ENCODE peak calls at places on chromosomes 6 and 20, in seven cellular contexts. L, A, V, T, C, W and G are unnamed samples.

GRCh38 chr6:154509421-154510143 is 903 bp downstream of the CNKSR3 start:
- DNase-seq in C (peak), A (peak), W (peak), V (peak), L (no peak), T (no peak), G (no peak)

GRCh38 chr6:27814665-27815424 is 97.4 kb downstream of the OR2B2 start:
- DNase-seq in T (peak), W (peak), A (peak), L (peak), V (peak), C (no peak), G (no peak)

GRCh38 chr6:138162104-138162946 is 586 bp downstream of the ARFGEF3 start:
- DNase-seq in V (peak), W (peak), C (no peak), T (no peak), L (no peak), A (no peak), G (peak)

GRCh38 chr6:113713665-113714064 is 143.5 kb upstream of the MARCKS start:
- DNase-seq in T (no peak), W (no peak), V (no peak), L (no peak), C (no peak), A (no peak), G (no peak)

GRCh38 chr20:36360429-36360828 is 54.3 kb downstream of the DLGAP4 start:
- DNase-seq in C (no peak), T (no peak), W (no peak), V (no peak), L (no peak), A (no peak), G (no peak)

GRCh38 chr6:33313105-33313708 is 671 bp downstream of the TAPBP start:
- DNase-seq in C (peak), L (no peak), T (no peak), W (peak), V (peak), A (no peak), G (peak)

GRCh38 chr20:25309395-25310267 is 61.7 kb downstream of the PYGB start:
- DNase-seq in A (peak), T (no peak), W (no peak), V (peak), C (peak), L (peak), G (no peak)

GRCh38 chr6:36426622-36427021 is 16.0 kb downstream of the PXT1 start:
- DNase-seq in L (no peak), T (no peak), C (no peak), V (no peak), A (peak), W (no peak), G (no peak)

GRCh38 chr20:53743607-53744260 is 150.1 kb upstream of the ZNF217 start:
- DNase-seq in L (no peak), V (no peak), W (no peak), A (no peak), C (no peak), T (no peak), G (peak)

GRCh38 chr6:170125447-170126300 is 165.2 kb downstream of the DLL1 start:
- DNase-seq in V (peak), A (no peak), L (no peak), T (no peak), C (no peak), W (peak), G (no peak)

GRCh38 chr20:46715292-46715756 is 5.9 kb downstream of the SLC2A10 start:
- DNase-seq in A (no peak), V (no peak), L (no peak), C (no peak), W (no peak), T (no peak), G (peak)

GRCh38 chr6:106527979-106528378 is 101.3 kb downstream of the RTN4IP1 start:
- DNase-seq in T (no peak), W (no peak), L (peak), A (no peak), C (no peak), V (no peak), G (no peak)

GRCh38 chr20:52340036-52340634 is 148.6 kb upstream of the ZFP64 start:
- DNase-seq in T (no peak), L (no peak), A (peak), C (peak), V (no peak), W (no peak), G (peak)

GRCh38 chr6:151276112-151276745 is 36.5 kb downstream of the AKAP12 start:
- DNase-seq in C (no peak), A (no peak), L (no peak), V (peak), T (no peak), W (no peak), G (no peak)

GRCh38 chr6:165605901-165606739 is 56.9 kb downstream of the PDE10A start:
- DNase-seq in V (no peak), A (no peak), T (no peak), W (no peak), L (no peak), C (no peak), G (no peak)

GRCh38 chr6:27213544-27214125 is 33.9 kb upstream of the PRSS16 start:
- DNase-seq in A (no peak), L (no peak), T (no peak), V (no peak), C (peak), W (peak), G (no peak)

GRCh38 chr6:3522561-3523287 is 65.9 kb upstream of the SLC22A23 start:
- DNase-seq in L (no peak), T (no peak), C (no peak), V (no peak), A (no peak), W (no peak), G (no peak)

GRCh38 chr6:10373642-10374359 is 41.1 kb downstream of the TFAP2A start:
- DNase-seq in C (no peak), T (no peak), L (no peak), A (peak), V (no peak), W (no peak), G (no peak)

GRCh38 chr6:116329156-116329555 is 41.6 kb upstream of the DSE start:
- DNase-seq in V (no peak), C (no peak), L (no peak), A (no peak), W (no peak), T (no peak), G (no peak)

GRCh38 chr20:2236266-2236665 is 59.5 kb upstream of the TGM3 start:
- DNase-seq in T (no peak), W (no peak), C (peak), V (no peak), A (no peak), L (no peak), G (no peak)

GRCh38 chr6:105402090-105402980 is 547 bp downstream of the PREP start:
- DNase-seq in C (no peak), A (peak), L (no peak), V (peak), T (no peak), W (peak), G (no peak)

GRCh38 chr6:5590187-5590586 is 328.9 kb downstream of the FARS2 start:
- DNase-seq in W (no peak), L (no peak), V (no peak), T (no peak), C (no peak), A (no peak), G (no peak)

GRCh38 chr20:61520761-61521460 is 268.9 kb downstream of the CDH4 start:
- DNase-seq in L (no peak), A (no peak), T (no peak), W (no peak), C (peak), V (no peak), G (no peak)

GRCh38 chr20:61744691-61745396 is 320.8 kb downstream of the TAF4 start:
- DNase-seq in T (no peak), L (no peak), A (no peak), V (no peak), C (no peak), W (no peak), G (peak)

GRCh38 chr20:22801528-22801927 is 217.2 kb upstream of the FOXA2 start:
- DNase-seq in V (no peak), W (no peak), A (no peak), L (no peak), C (no peak), T (no peak), G (no peak)

GRCh38 chr6:142009647-142010046 is 123.1 kb upstream of the GJE1 start:
- DNase-seq in V (no peak), C (no peak), L (peak), T (no peak), A (no peak), W (no peak), G (no peak)

GRCh38 chr6:52820198-52820597 is 16.6 kb upstream of the GSTA1 start:
- DNase-seq in W (no peak), T (no peak), V (no peak), A (no peak), L (no peak), C (no peak), G (no peak)

GRCh38 chr20:11891827-11892521 is 25.7 kb upstream of the BTBD3 start:
- DNase-seq in T (peak), V (peak), A (peak), W (peak), C (peak), L (peak), G (peak)

GRCh38 chr6:100554228-100554627 is 89.5 kb upstream of the SIM1 start:
- DNase-seq in A (no peak), T (no peak), L (no peak), V (no peak), W (no peak), C (no peak), G (no peak)

GRCh38 chr6:163679753-163680152 is 265.2 kb downstream of the QKI start:
- DNase-seq in V (no peak), W (no peak), C (no peak), L (no peak), T (no peak), A (no peak), G (no peak)

GRCh38 chr6:24307881-24308280 is 50.0 kb downstream of the DCDC2 start:
- DNase-seq in T (no peak), A (no peak), V (no peak), W (no peak), L (no peak), C (no peak), G (no peak)

GRCh38 chr20:35616465-35617396 is 1.1 kb downstream of the SPAG4 start:
- DNase-seq in C (peak), T (peak), A (peak), L (peak), V (peak), W (peak), G (peak)

GRCh38 chr20:49853640-49854039 is 41.0 kb downstream of the SLC9A8 start:
- DNase-seq in A (no peak), L (no peak), V (peak), C (no peak), T (no peak), W (no peak), G (no peak)

GRCh38 chr6:14575961-14576360 is 458.4 kb downstream of the CD83 start:
- DNase-seq in T (no peak), A (no peak), L (no peak), W (no peak), C (no peak), V (no peak), G (no peak)

GRCh38 chr20:46787986-46788762 is 78.7 kb downstream of the SLC2A10 start:
- DNase-seq in V (no peak), W (no peak), T (no peak), C (no peak), L (no peak), A (no peak), G (no peak)

DNA sequence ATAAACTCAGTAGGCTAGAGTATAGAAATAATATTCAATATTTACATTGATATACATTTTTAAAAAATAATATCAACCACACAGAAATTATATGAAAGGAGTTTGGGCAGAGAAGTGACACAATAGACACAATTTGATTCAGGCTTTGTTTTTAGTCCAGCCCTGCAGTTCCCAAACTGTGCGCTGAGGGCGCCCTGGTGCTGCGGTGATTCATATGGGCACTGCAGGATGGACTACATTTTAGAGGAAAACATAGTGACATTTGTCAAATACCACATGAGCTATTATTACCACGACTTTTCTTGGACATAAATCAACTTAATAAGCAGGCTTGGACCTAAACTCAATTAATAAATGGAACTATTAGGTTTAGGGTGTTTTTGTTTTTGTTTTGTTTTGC is 364.3 kb upstream of the ID4 start:
- DNase-seq in W (peak), C (peak), T (no peak), L (no peak), A (no peak), V (no peak), G (peak)
- TF ChIP-seq JUND in W (peak), C (no peak), T (no peak), L (no peak), A (no peak), V (no peak), G (no peak)

DNA sequence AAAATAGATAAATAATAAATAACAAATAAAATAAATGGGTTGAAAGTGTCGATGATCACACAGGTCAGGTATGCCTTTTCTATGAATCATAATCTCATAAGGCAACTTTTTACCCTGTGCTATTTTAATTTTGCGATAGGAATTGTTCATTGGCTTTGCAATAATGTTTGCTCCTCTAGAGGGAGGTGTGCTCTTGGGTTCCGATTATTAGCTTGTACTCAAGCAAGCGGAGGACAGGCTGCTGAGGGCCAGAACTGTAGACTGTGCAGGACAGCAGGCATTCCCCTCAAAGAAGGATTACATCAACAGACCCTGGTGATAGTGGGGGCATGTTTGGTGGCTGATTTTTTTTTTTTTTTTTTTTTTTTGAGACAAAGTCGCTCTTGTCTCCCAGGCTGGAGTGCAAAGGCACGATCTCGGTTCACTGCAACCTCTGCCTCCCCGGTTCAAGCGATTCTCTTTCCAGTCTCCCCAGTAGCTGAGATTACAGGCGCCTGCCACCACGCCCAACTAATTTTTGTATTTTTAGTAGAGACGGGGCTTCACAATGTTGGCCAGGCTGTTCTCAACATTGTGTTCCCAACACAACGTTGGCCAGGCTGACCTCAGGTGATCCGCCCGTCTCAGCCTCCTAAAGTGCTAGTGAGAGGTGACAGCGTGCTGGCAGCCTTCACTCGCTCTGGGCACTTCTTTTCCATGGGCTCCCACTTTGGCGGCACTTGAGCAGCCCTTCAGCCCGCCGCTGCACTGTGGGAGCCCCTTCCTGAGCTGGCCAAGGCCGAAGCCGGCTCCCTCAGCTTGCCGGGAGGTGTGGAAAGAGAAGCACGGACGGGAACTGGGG is 35.6 kb downstream of the RIOK1 start:
- DNase-seq in L (peak), T (no peak), A (peak), V (peak), C (no peak), W (peak), G (peak)
- TF ChIP-seq JUND in L (no peak), T (no peak), A (no peak), V (no peak), C (no peak), W (no peak), G (no peak)

GRCh38 chr20:38277691-38278090 is 17.2 kb upstream of the KIAA1755 start:
- DNase-seq in T (no peak), A (no peak), C (no peak), L (no peak), V (no peak), W (no peak), G (no peak)

GRCh38 chr20:38278763-38279162 is 18.2 kb upstream of the KIAA1755 start:
- DNase-seq in A (no peak), T (no peak), V (no peak), L (no peak), W (no peak), C (no peak), G (no peak)

GRCh38 chr20:38278150-38278549 is 17.6 kb upstream of the KIAA1755 start:
- DNase-seq in L (no peak), C (no peak), T (no peak), V (no peak), W (no peak), A (no peak), G (no peak)

GRCh38 chr20:38275815-38276550 is 15.4 kb upstream of the KIAA1755 start:
- DNase-seq in W (no peak), L (no peak), T (no peak), C (no peak), A (peak), V (no peak), G (no peak)

DNA sequence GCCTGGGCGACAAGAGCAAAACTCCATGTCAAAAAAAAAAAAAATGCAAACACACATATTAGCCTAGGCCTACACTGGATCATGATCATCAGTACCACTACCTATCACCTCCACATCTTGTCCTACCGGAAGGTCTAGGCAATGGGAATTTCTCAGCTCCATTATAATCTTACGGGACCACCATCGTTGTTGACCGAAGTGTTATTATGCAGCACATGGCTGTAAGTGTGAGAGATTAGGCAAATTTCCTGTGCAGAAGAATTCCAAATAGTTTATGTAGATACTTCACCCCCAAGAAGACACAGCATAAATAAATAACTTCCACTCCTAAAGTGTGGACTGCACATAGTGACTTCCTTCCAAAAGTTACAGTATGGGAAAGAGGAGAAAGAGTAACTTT is 16.8 kb upstream of the KIAA1755 start:
- DNase-seq in L (no peak), C (no peak), V (no peak), W (no peak), A (no peak), T (no peak), G (no peak)
- TF ChIP-seq JUND in L (no peak), C (no peak), V (no peak), W (no peak), A (no peak), T (no peak), G (no peak)

GRCh38 chr6:37641546-37641945 is 56.1 kb downstream of the MDGA1 start:
- DNase-seq in W (no peak), T (no peak), C (no peak), V (no peak), A (no peak), L (no peak), G (no peak)
- TF ChIP-seq JUND in W (no peak), T (no peak), C (no peak), V (no peak), A (no peak), L (no peak), G (no peak)

DNA sequence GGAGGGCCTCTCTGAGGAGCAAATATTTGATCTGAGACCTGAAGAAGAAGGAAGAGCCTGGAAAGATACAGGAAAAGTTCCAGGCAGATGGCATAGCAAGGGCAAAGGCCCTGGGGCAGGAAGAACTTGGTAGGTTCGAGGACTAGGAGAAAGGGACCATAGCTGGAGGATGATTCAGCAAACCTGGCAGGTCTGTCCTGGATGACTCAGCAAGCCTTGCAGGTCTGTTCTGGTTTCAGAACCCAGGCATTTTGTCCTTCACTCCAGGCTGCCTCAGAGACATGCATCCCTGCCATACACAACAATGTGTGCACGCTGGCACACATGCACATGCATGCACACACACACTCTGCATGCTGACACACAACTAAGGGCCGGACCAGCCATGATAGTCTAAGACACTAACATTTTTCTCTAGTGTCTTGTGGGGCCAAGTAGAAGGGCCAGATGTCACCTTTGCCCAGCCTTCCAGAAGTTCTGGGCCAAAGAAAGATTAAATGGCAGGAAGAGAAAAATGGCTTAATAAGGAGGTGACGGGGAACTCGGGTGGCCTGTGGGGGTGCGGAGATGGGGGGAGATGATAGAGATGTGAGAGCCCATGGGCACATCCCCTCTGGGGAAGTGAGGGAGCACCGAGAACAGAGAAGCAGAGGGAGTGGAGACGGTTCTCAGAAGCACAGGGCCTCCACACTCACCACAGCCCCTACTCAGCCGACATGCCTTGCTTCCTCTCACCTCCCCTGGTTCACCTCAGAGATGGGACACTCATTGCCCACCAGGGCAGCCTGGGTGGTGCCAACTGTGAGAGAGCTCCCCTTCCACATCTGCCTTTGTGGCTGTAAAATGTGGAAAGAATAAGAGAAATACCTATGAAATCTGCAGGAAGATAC is 15.4 kb upstream of the TRIB3 start:
- DNase-seq in W (no peak), A (peak), L (peak), V (no peak), C (peak), T (no peak), G (peak)
- TF ChIP-seq JUND in W (no peak), A (no peak), L (no peak), V (no peak), C (peak), T (no peak), G (no peak)

GRCh38 chr6:22296936-22297335 is at the start of gene PRL:
- DNase-seq in T (no peak), L (no peak), A (no peak), W (no peak), C (no peak), V (no peak), G (no peak)

GRCh38 chr6:22294301-22294700 is 2.5 kb downstream of the PRL start:
- DNase-seq in L (no peak), T (no peak), W (no peak), A (no peak), C (no peak), V (no peak), G (no peak)

GRCh38 chr6:22296067-22296466 is 769 bp downstream of the PRL start:
- DNase-seq in A (no peak), T (no peak), W (no peak), L (no peak), C (no peak), V (peak), G (no peak)

GRCh38 chr6:22298393-22299010 is 1.7 kb upstream of the PRL start:
- DNase-seq in V (no peak), A (no peak), L (no peak), T (no peak), W (no peak), C (no peak), G (no peak)

DNA sequence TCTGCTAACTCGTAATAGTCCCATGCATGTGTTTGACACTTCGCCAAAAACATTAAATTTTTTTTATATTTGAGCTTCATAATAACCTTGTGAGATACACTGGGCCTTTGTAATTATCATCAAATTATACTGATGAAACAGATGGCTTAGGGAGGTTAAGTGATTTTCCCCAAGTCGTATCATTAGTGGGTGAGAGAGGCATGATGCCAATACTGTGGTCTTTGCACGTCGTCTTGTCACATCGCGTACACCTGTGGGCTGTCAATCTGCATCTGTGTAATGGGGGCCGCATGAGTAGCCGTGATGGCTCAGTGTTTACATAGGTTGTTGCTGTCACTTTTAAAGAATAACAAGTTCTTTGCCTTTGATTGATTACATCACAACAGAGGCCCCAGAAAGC is 1.7 kb downstream of the PRL start:
- DNase-seq in L (no peak), C (no peak), W (no peak), A (no peak), V (peak), T (no peak), G (no peak)
- TF ChIP-seq JUND in L (no peak), C (no peak), W (no peak), A (no peak), V (no peak), T (no peak), G (no peak)